ENCODE peak calls at places on chromosomes 5 and 9, in four cellular contexts. P is stomach; I is trophoblast cell; G is CD4-positive, alpha-beta memory T cell. Q is an unnamed sample.

GRCh38 chr9:133681658-133682306 is 45.6 kb downstream of the DBH start:
- DNase-seq in P (no peak), I (no peak), G (no peak), Q (no peak)

GRCh38 chr9:86947146-86948081 is at the start of gene GAS1:
- DNase-seq in P (peak), I (peak), G (peak), Q (peak)

GRCh38 chr5:145237843-145238242 is 597.3 kb downstream of the PRELID2 start:
- DNase-seq in P (peak), I (peak), G (no peak), Q (peak)

GRCh38 chr9:69030851-69031645 is 4.5 kb upstream of the FXN start:
- DNase-seq in P (no peak), I (no peak), G (no peak), Q (no peak)

GRCh38 chr5:1709186-1709803 is 90.3 kb downstream of the MRPL36 start:
- DNase-seq in P (no peak), I (no peak), G (no peak), Q (no peak)

GRCh38 chr9:72996106-72996505 is 43.3 kb upstream of the ALDH1A1 start:
- DNase-seq in P (no peak), I (no peak), G (no peak), Q (no peak)

GRCh38 chr5:59768204-59769040 is 125.1 kb downstream of the PDE4D start:
- DNase-seq in P (peak), I (peak), G (peak), Q (no peak)

GRCh38 chr5:17257705-17258273 is 40.4 kb downstream of the BASP1 start:
- DNase-seq in P (no peak), I (no peak), G (no peak), Q (no peak)

GRCh38 chr5:160311491-160312138 is 749 bp downstream of the CCNJL start:
- DNase-seq in P (no peak), I (no peak), G (no peak), Q (no peak)

GRCh38 chr9:132207839-132208615 is 46.2 kb downstream of the NTNG2 start:
- DNase-seq in P (no peak), I (no peak), G (no peak), Q (no peak)

GRCh38 chr5:88889165-88890069 is 6.4 kb upstream of the MEF2C start:
- DNase-seq in P (no peak), I (no peak), G (no peak), Q (peak)

GRCh38 chr5:101580591-101580990 is 677.5 kb upstream of the ST8SIA4 start:
- DNase-seq in P (no peak), I (no peak), G (no peak), Q (no peak)

GRCh38 chr5:72390836-72391235 is 70.7 kb downstream of the PTCD2 start:
- DNase-seq in P (no peak), I (peak), G (no peak), Q (no peak)

GRCh38 chr9:18689881-18690280 is 215.9 kb downstream of the ADAMTSL1 start:
- DNase-seq in P (no peak), I (no peak), G (no peak), Q (no peak)

GRCh38 chr5:117776977-117777376 is 1202.4 kb upstream of the SEMA6A start:
- DNase-seq in P (no peak), I (no peak), G (no peak), Q (no peak)

GRCh38 chr5:62310426-62311105 is 4.6 kb downstream of the KIF2A start:
- DNase-seq in P (no peak), I (peak), G (no peak), Q (no peak)

GRCh38 chr5:159805021-159805420 is 111.3 kb upstream of the ADRA1B start:
- DNase-seq in P (no peak), I (peak), G (no peak), Q (no peak)

GRCh38 chr5:54703091-54703490 is 185.5 kb downstream of the SNX18 start:
- DNase-seq in P (no peak), I (no peak), G (no peak), Q (no peak)

GRCh38 chr5:177496111-177497010 is 1.0 kb downstream of the PDLIM7 start:
- DNase-seq in P (peak), I (peak), G (no peak), Q (peak)

GRCh38 chr9:134348404-134349155 is 22.3 kb downstream of the RXRA start:
- DNase-seq in P (no peak), I (no peak), G (no peak), Q (no peak)

GRCh38 chr9:122297512-122297911 is 32.8 kb downstream of the MRRF start:
- DNase-seq in P (no peak), I (no peak), G (no peak), Q (no peak)

GRCh38 chr9:84862786-84863185 is 193.3 kb downstream of the NTRK2 start:
- DNase-seq in P (no peak), I (peak), G (no peak), Q (no peak)

GRCh38 chr5:118832974-118833373 is 155.4 kb downstream of the DTWD2 start:
- DNase-seq in P (no peak), I (no peak), G (no peak), Q (no peak)

GRCh38 chr5:140298183-140298601 is 4.7 kb downstream of the PFDN1 start:
- DNase-seq in P (no peak), I (no peak), G (no peak), Q (no peak)

GRCh38 chr5:118069452-118069851 is 918.9 kb downstream of the DTWD2 start:
- DNase-seq in P (no peak), I (no peak), G (no peak), Q (no peak)

GRCh38 chr9:19701991-19702390 is 86.8 kb downstream of the SLC24A2 start:
- DNase-seq in P (no peak), I (no peak), G (no peak), Q (no peak)
- H3K27ac ChIP-seq in P (no peak), I (no peak), G (no peak), Q (no peak)

GRCh38 chr5:158074992-158075769 is 216.2 kb upstream of the CLINT1 start:
- DNase-seq in P (peak), I (peak), G (peak), Q (peak)
- H3K27ac ChIP-seq in P (peak), I (no peak), G (no peak), Q (no peak)

GRCh38 chr9:127025042-127025441 is 97.4 kb downstream of the ANGPTL2 start:
- DNase-seq in P (no peak), I (no peak), G (no peak), Q (no peak)
- H3K27ac ChIP-seq in P (no peak), I (no peak), G (no peak), Q (no peak)

GRCh38 chr9:33297455-33297854 is 7.1 kb downstream of the NFX1 start:
- DNase-seq in P (peak), I (peak), G (no peak), Q (peak)
- H3K27ac ChIP-seq in P (peak), I (no peak), G (no peak), Q (peak)

DNA sequence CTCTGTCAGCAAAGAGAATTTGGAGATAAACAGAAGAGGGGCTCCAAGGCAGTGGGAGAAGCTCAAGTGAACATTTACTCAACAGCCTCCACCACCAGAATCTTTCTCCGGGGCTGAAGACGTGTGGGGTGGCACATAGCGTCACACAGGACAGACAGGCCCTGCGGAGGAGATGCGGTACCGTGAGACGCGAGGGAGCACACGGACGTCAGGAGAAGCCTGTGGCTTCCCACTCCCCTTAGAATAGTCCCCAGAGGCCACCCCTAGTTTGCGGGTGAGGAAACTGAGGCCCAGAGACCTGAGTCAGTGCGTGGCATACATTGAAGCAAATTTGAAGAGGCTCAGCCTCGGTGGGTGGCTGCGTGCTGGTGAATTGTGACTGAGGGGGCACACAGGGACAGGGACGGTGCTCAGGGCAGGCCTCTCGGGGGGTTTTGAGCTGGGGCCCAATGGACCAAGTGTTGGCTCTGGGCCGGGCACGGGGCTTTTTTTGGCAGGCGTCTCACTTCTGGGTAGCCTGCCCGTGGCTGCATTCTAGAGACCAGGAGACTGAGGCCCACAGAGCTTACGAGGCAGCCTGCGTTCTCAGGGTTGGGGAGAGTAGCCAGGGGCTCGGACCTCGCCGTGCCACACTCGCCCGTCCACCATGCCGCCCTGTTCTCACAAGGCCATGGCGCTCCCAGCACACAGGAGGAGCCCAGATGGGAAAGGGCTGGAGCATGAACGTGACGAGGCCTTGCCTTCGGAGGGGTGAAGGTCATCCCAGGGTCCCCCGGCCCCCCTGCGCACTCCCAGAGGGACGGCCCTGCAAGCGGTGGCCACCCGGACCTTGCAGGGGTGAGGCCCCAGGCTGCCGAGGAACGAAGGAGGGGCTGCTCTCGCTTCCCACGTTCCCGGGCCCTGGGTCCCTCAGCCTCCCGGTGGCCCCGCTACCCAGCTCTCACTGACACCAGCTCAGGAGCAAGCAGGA is 220.6 kb downstream of the C9orf50 start:
- DNase-seq in P (no peak), I (no peak), G (no peak), Q (no peak)
- H3K27ac ChIP-seq in P (peak), I (no peak), G (no peak), Q (no peak)

GRCh38 chr5:149584106-149584505 is 2.8 kb downstream of the ARHGEF37 start:
- DNase-seq in P (no peak), I (no peak), G (no peak), Q (no peak)
- H3K27ac ChIP-seq in P (peak), I (no peak), G (no peak), Q (peak)

DNA sequence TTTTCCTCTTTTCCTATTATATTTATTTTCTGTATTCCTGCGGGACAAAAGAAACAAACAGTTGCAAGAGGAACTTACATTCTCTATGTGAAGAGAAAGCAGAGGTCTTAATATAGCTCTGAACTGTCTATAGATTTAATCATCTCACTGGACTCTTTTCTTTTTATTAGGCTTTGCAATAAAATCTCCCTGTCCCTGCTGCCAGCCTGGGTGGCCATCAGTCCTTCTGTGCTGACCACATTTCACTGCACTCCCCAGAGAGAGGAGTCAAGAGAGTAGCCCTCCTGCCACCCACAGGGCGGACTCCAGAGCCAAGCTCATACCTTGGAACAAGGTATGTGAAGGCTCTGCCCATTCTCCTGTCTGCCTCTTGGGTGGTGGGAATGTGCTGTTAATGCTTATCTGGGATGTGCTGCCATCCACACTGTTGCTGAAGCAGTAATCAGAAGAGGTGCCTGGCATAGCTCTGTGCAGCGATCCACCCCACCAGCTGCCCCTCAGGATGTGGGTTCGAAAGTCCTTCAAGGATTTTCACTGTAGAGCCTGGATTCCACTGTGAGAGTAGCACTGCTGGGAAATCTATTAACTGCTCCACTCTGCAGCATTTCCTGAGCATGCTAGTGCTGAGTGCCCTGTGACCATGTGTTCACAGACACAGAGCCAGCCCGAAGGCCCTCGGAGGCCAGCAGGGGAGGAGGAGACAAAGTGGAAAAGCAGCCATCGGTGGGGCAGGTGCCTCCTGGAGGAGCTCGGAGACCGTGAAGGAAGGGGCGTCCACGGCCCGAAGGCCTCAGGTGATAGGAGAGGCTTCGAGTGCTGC is 334.6 kb downstream of the MED10 start:
- DNase-seq in P (no peak), I (no peak), G (no peak), Q (no peak)
- H3K27ac ChIP-seq in P (no peak), I (no peak), G (no peak), Q (no peak)